ENCODE peak calls at places on chromosomes 11 and 22, in four cellular contexts. One of them, this sample, is unnamed.

GRCh38 chr22:23248583-23248982 is 68.3 kb downstream of the BCR start:
- DNase-seq in mammary epithelial cell: peak
- DNase-seq in fibroblast of lung: peak
- DNase-seq in HepG2: peak
- DNase-seq in this sample: peak

GRCh38 chr11:110712643-110713468 is 619 bp upstream of the ARHGAP20 start:
- DNase-seq in mammary epithelial cell: peak
- DNase-seq in fibroblast of lung: peak
- DNase-seq in HepG2: no peak
- DNase-seq in this sample: peak

GRCh38 chr11:113464416-113464815 is 10.8 kb downstream of the DRD2 start:
- DNase-seq in mammary epithelial cell: peak
- DNase-seq in fibroblast of lung: no peak
- DNase-seq in HepG2: no peak
- DNase-seq in this sample: no peak

GRCh38 chr11:3867209-3868071 is 12.0 kb downstream of the STIM1 start:
- DNase-seq in mammary epithelial cell: peak
- DNase-seq in fibroblast of lung: no peak
- DNase-seq in HepG2: peak
- DNase-seq in this sample: peak

GRCh38 chr11:130170345-130170744 is 10.8 kb downstream of the ST14 start:
- DNase-seq in mammary epithelial cell: no peak
- DNase-seq in fibroblast of lung: no peak
- DNase-seq in HepG2: no peak
- DNase-seq in this sample: no peak

GRCh38 chr22:42471441-42471840 is 39.2 kb upstream of the NFAM1 start:
- DNase-seq in mammary epithelial cell: no peak
- DNase-seq in fibroblast of lung: no peak
- DNase-seq in HepG2: no peak
- DNase-seq in this sample: no peak

GRCh38 chr22:37089451-37089850 is 20.1 kb downstream of the TMPRSS6 start:
- DNase-seq in mammary epithelial cell: no peak
- DNase-seq in fibroblast of lung: no peak
- DNase-seq in HepG2: no peak
- DNase-seq in this sample: no peak

GRCh38 chr22:17930455-17931313 is 93.7 kb downstream of the MICAL3 start:
- DNase-seq in mammary epithelial cell: no peak
- DNase-seq in fibroblast of lung: no peak
- DNase-seq in HepG2: peak
- DNase-seq in this sample: no peak

GRCh38 chr22:28009272-28009827 is 90.3 kb upstream of the PITPNB start:
- DNase-seq in mammary epithelial cell: peak
- DNase-seq in fibroblast of lung: peak
- DNase-seq in HepG2: peak
- DNase-seq in this sample: peak

GRCh38 chr11:68011046-68011943 is 1.2 kb downstream of the ALDH3B1 start:
- DNase-seq in mammary epithelial cell: no peak
- DNase-seq in fibroblast of lung: no peak
- DNase-seq in HepG2: no peak
- DNase-seq in this sample: no peak

GRCh38 chr11:95279921-95280861 is 49.2 kb upstream of the SESN3 start:
- DNase-seq in mammary epithelial cell: peak
- DNase-seq in fibroblast of lung: no peak
- DNase-seq in HepG2: no peak
- DNase-seq in this sample: peak

GRCh38 chr11:33435201-33435600 is 178.0 kb downstream of the HIPK3 start:
- DNase-seq in mammary epithelial cell: no peak
- DNase-seq in fibroblast of lung: no peak
- DNase-seq in HepG2: no peak
- DNase-seq in this sample: no peak

GRCh38 chr11:12161137-12161536 is 50.7 kb downstream of the MICAL2 start:
- DNase-seq in mammary epithelial cell: no peak
- DNase-seq in fibroblast of lung: no peak
- DNase-seq in HepG2: no peak
- DNase-seq in this sample: no peak

GRCh38 chr11:119720311-119720710 is 8.7 kb downstream of the NECTIN1 start:
- DNase-seq in mammary epithelial cell: peak
- DNase-seq in fibroblast of lung: no peak
- DNase-seq in HepG2: no peak
- DNase-seq in this sample: no peak

GRCh38 chr22:23828800-23829680 is 9.8 kb downstream of the DERL3 start:
- DNase-seq in mammary epithelial cell: no peak
- DNase-seq in fibroblast of lung: no peak
- DNase-seq in HepG2: no peak
- DNase-seq in this sample: no peak

GRCh38 chr11:2072551-2073261 is 66.5 kb downstream of the IGF2 start:
- DNase-seq in mammary epithelial cell: no peak
- DNase-seq in fibroblast of lung: peak
- DNase-seq in HepG2: no peak
- DNase-seq in this sample: no peak

GRCh38 chr22:21025266-21025665 is 7.1 kb downstream of the SLC7A4 start:
- DNase-seq in mammary epithelial cell: peak
- DNase-seq in fibroblast of lung: no peak
- DNase-seq in HepG2: no peak
- DNase-seq in this sample: no peak

GRCh38 chr11:67278135-67278938 is 10.8 kb upstream of the ANKRD13D start:
- DNase-seq in mammary epithelial cell: no peak
- DNase-seq in fibroblast of lung: no peak
- DNase-seq in HepG2: no peak
- DNase-seq in this sample: no peak

GRCh38 chr11:34308821-34309585 is 48.8 kb downstream of the ABTB2 start:
- DNase-seq in mammary epithelial cell: no peak
- DNase-seq in fibroblast of lung: no peak
- DNase-seq in HepG2: peak
- DNase-seq in this sample: peak

GRCh38 chr11:10655931-10656576 is 37.5 kb downstream of the IRAG1 start:
- DNase-seq in mammary epithelial cell: no peak
- DNase-seq in fibroblast of lung: no peak
- DNase-seq in HepG2: no peak
- DNase-seq in this sample: no peak

GRCh38 chr11:2759228-2760195 is 59.7 kb upstream of the KCNQ1OT1 start:
- DNase-seq in mammary epithelial cell: no peak
- DNase-seq in fibroblast of lung: no peak
- DNase-seq in HepG2: no peak
- DNase-seq in this sample: no peak

GRCh38 chr22:17303840-17304779 is 65.2 kb upstream of the CECR2 start:
- DNase-seq in mammary epithelial cell: no peak
- DNase-seq in fibroblast of lung: no peak
- DNase-seq in HepG2: no peak
- DNase-seq in this sample: no peak

GRCh38 chr11:97687106-97687505 is 1297.3 kb downstream of the JRKL start:
- DNase-seq in mammary epithelial cell: no peak
- DNase-seq in fibroblast of lung: no peak
- DNase-seq in HepG2: no peak
- DNase-seq in this sample: no peak

GRCh38 chr11:10496296-10496936 is 41.4 kb downstream of the AMPD3 start:
- DNase-seq in mammary epithelial cell: no peak
- DNase-seq in fibroblast of lung: no peak
- DNase-seq in HepG2: no peak
- DNase-seq in this sample: no peak

GRCh38 chr22:37214431-37215025 is 2.3 kb upstream of the SSTR3 start:
- DNase-seq in mammary epithelial cell: no peak
- DNase-seq in fibroblast of lung: no peak
- DNase-seq in HepG2: no peak
- DNase-seq in this sample: no peak

GRCh38 chr11:113137735-113138529 is 176.5 kb upstream of the TTC12 start:
- DNase-seq in mammary epithelial cell: no peak
- DNase-seq in fibroblast of lung: no peak
- DNase-seq in HepG2: no peak
- DNase-seq in this sample: no peak

DNA sequence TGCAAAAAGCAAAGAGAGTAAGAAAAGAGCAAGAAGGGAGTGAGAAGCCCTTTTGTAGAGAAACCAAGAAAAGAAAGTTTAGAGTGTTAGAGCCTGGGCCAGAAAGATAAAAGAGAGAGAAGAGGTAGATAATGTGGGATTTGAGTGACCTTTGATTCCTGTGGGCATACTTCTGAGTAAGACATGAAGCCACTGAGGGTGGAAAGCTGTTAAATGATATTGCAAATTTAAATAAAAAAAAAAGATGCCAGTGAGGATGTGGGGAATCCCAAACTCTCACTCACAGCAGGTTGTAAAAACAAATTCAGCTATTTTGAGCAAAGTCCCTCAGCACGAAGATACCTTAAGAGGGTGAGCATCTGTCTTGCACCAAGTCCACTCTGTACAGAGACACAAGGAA is 59.4 kb upstream of the TOP3B start:
- DNase-seq in mammary epithelial cell: no peak
- DNase-seq in fibroblast of lung: no peak
- DNase-seq in HepG2: no peak
- DNase-seq in this sample: no peak
- TF ChIP-seq EZH2 in mammary epithelial cell: no peak
- TF ChIP-seq EZH2 in fibroblast of lung: no peak
- TF ChIP-seq EZH2 in HepG2: no peak
- TF ChIP-seq EZH2 in this sample: no peak

GRCh38 chr11:122310701-122311100 is 194.7 kb upstream of the BLID start:
- DNase-seq in mammary epithelial cell: no peak
- DNase-seq in fibroblast of lung: no peak
- DNase-seq in HepG2: no peak
- DNase-seq in this sample: no peak
- TF ChIP-seq EZH2 in mammary epithelial cell: no peak
- TF ChIP-seq EZH2 in fibroblast of lung: no peak
- TF ChIP-seq EZH2 in HepG2: no peak
- TF ChIP-seq EZH2 in this sample: no peak

GRCh38 chr22:45007247-45007945 is 2.4 kb downstream of the PHF21B start:
- DNase-seq in mammary epithelial cell: peak
- DNase-seq in fibroblast of lung: peak
- DNase-seq in HepG2: no peak
- DNase-seq in this sample: peak

GRCh38 chr22:45008853-45009751 is 703 bp downstream of the PHF21B start:
- DNase-seq in mammary epithelial cell: peak
- DNase-seq in fibroblast of lung: no peak
- DNase-seq in HepG2: no peak
- DNase-seq in this sample: peak

GRCh38 chr22:45006873-45007246 is 2.9 kb downstream of the PHF21B start:
- DNase-seq in mammary epithelial cell: no peak
- DNase-seq in fibroblast of lung: no peak
- DNase-seq in HepG2: no peak
- DNase-seq in this sample: peak

GRCh38 chr22:45007946-45008852 is 1.6 kb downstream of the PHF21B start:
- DNase-seq in mammary epithelial cell: peak
- DNase-seq in fibroblast of lung: peak
- DNase-seq in HepG2: no peak
- DNase-seq in this sample: peak

GRCh38 chr22:45006101-45006872 is 3.5 kb downstream of the PHF21B start:
- DNase-seq in mammary epithelial cell: no peak
- DNase-seq in fibroblast of lung: no peak
- DNase-seq in HepG2: no peak
- DNase-seq in this sample: peak
- TF ChIP-seq EZH2 in mammary epithelial cell: peak
- TF ChIP-seq EZH2 in fibroblast of lung: no peak
- TF ChIP-seq EZH2 in HepG2: peak
- TF ChIP-seq EZH2 in this sample: no peak

GRCh38 chr22:50034126-50035081 is 21.8 kb upstream of the IL17REL start:
- DNase-seq in mammary epithelial cell: no peak
- DNase-seq in fibroblast of lung: no peak
- DNase-seq in HepG2: no peak
- DNase-seq in this sample: no peak
- TF ChIP-seq EZH2 in mammary epithelial cell: no peak
- TF ChIP-seq EZH2 in fibroblast of lung: no peak
- TF ChIP-seq EZH2 in HepG2: no peak
- TF ChIP-seq EZH2 in this sample: no peak

DNA sequence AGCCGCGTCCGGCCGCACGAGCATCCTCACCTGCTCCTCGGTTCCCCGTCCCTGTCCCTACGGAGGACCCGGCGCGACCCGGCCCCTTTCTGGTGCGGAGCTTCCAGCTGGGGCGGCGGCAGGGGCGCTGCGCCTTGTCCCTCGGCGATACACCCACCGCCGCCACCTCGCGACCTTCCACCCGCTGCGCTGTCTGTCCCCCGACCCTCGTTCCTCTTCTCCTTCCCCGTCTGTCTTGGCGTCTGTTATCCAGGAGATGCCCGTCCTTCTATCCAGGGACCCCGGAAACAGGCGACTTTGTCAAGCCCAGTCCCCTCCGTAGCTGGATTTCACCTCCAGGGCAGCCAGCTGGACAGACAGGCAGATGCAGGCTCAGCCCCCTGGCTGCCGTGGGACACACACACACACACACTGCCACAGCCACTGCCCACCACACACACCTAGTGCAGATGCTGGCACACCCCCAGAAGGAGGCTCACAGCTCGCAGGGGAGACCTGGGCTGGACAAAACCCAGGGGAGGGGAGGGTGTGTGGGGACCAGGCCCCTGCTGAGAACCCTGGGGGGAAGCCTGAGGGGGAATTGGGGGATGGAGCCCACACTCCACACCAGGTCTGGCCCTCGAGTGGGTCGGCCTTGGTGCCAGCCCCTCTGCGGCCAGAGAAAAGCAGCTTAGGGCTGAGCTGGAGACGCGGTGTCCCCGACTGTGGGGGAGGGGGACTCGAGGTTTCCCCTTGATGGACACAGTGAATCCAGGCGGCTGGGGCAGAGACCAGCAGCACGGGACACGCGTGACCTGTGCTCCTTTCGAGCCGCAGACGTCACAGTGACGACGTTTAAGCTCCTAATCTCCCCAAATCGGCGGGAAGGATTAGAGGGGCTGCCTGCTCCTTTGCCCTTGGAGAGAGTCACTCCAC is 781 bp downstream of the DRD4 start:
- DNase-seq in mammary epithelial cell: no peak
- DNase-seq in fibroblast of lung: no peak
- DNase-seq in HepG2: no peak
- DNase-seq in this sample: peak
- TF ChIP-seq EZH2 in mammary epithelial cell: peak
- TF ChIP-seq EZH2 in fibroblast of lung: peak
- TF ChIP-seq EZH2 in HepG2: no peak
- TF ChIP-seq EZH2 in this sample: peak

This sample was measured in hepatocyte.